ENCODE peak calls at places on chromosomes 2 and 18, in eight cellular contexts. A is fibroblast of lung, K is HCT116, I is adrenal gland, Q is astrocyte of the spinal cord, G is upper lobe of right lung, D is ovary, M is GM23248. Z is an unnamed sample.

GRCh38 chr2:38505779-38506178 is 96.9 kb downstream of the HNRNPLL start:
- DNase-seq in A (peak), K (no peak), I (peak), Q (peak), G (no peak), D (peak), M (peak), Z (peak)

GRCh38 chr2:166230024-166230723 is 102.4 kb upstream of the SCN1A start:
- DNase-seq in A (peak), K (no peak), I (no peak), Q (peak), G (no peak), D (no peak), M (peak), Z (no peak)

GRCh38 chr2:56811401-56811800 is 627.6 kb downstream of the CCDC85A start:
- DNase-seq in A (no peak), K (no peak), I (no peak), Q (no peak), G (no peak), D (no peak), M (no peak), Z (no peak)

GRCh38 chr2:217853301-217853881 is 149.4 kb downstream of the TNS1 start:
- DNase-seq in A (peak), K (no peak), I (no peak), Q (no peak), G (no peak), D (no peak), M (peak), Z (no peak)

GRCh38 chr2:2623939-2624338 is 292.9 kb upstream of the MYT1L start:
- DNase-seq in A (no peak), K (no peak), I (no peak), Q (no peak), G (no peak), D (no peak), M (no peak), Z (no peak)

GRCh38 chr2:1403565-1403964 is 9.7 kb upstream of the TPO start:
- DNase-seq in A (no peak), K (no peak), I (no peak), Q (no peak), G (no peak), D (no peak), M (no peak), Z (no peak)

GRCh38 chr2:160836755-160837154 is 323.5 kb upstream of the TANK start:
- DNase-seq in A (peak), K (no peak), I (no peak), Q (peak), G (no peak), D (no peak), M (peak), Z (no peak)

GRCh38 chr2:85785027-85785822 is 31.4 kb downstream of the ATOH8 start:
- DNase-seq in A (peak), K (no peak), I (no peak), Q (peak), G (peak), D (peak), M (peak), Z (peak)

GRCh38 chr2:64052468-64053241 is 33.4 kb upstream of the VPS54 start:
- DNase-seq in A (no peak), K (no peak), I (no peak), Q (no peak), G (no peak), D (no peak), M (no peak), Z (no peak)

GRCh38 chr2:225495706-225496105 is 96.2 kb downstream of the NYAP2 start:
- DNase-seq in A (no peak), K (no peak), I (no peak), Q (no peak), G (no peak), D (no peak), M (no peak), Z (no peak)

GRCh38 chr2:157447751-157448150 is 3.9 kb upstream of the CYTIP start:
- DNase-seq in A (no peak), K (no peak), I (no peak), Q (no peak), G (no peak), D (no peak), M (no peak), Z (no peak)

GRCh38 chr18:66752733-66753132 is 148.8 kb upstream of the CDH19 start:
- DNase-seq in A (no peak), K (no peak), I (no peak), Q (no peak), G (no peak), D (no peak), M (no peak), Z (no peak)

GRCh38 chr2:215929602-215930335 is 83.6 kb downstream of the MREG start:
- DNase-seq in A (peak), K (no peak), I (no peak), Q (peak), G (no peak), D (no peak), M (peak), Z (peak)

GRCh38 chr2:8399731-8400130 is 282.1 kb upstream of the ID2 start:
- DNase-seq in A (no peak), K (no peak), I (no peak), Q (no peak), G (no peak), D (no peak), M (no peak), Z (no peak)

GRCh38 chr2:37671013-37671815 is at the start of gene CDC42EP3:
- DNase-seq in A (no peak), K (no peak), I (peak), Q (no peak), G (peak), D (peak), M (peak), Z (peak)

GRCh38 chr2:60844105-60844504 is 37.3 kb upstream of the REL start:
- DNase-seq in A (no peak), K (no peak), I (no peak), Q (no peak), G (no peak), D (no peak), M (no peak), Z (no peak)

GRCh38 chr2:158403237-158403636 is 53.3 kb downstream of the CCDC148 start:
- DNase-seq in A (no peak), K (no peak), I (no peak), Q (no peak), G (no peak), D (no peak), M (no peak), Z (no peak)

GRCh38 chr2:158624071-158624470 is 167.3 kb downstream of the PKP4 start:
- DNase-seq in A (no peak), K (no peak), I (no peak), Q (no peak), G (no peak), D (no peak), M (no peak), Z (no peak)

GRCh38 chr18:28175047-28175929 is 1.6 kb downstream of the CDH2 start:
- DNase-seq in A (no peak), K (no peak), I (peak), Q (peak), G (no peak), D (peak), M (peak), Z (no peak)

GRCh38 chr18:13520306-13520705 is 206.1 kb downstream of the FAM210A start:
- DNase-seq in A (no peak), K (no peak), I (peak), Q (no peak), G (no peak), D (no peak), M (no peak), Z (no peak)

GRCh38 chr2:199629301-199629700 is 171.6 kb upstream of the SATB2 start:
- DNase-seq in A (no peak), K (no peak), I (no peak), Q (no peak), G (no peak), D (no peak), M (no peak), Z (no peak)

GRCh38 chr2:232061265-232061664 is 99.8 kb downstream of the DIS3L2 start:
- DNase-seq in A (no peak), K (no peak), I (no peak), Q (no peak), G (no peak), D (no peak), M (no peak), Z (no peak)

GRCh38 chr2:196486145-196486544 is 153.4 kb upstream of the CCDC150 start:
- DNase-seq in A (no peak), K (no peak), I (no peak), Q (peak), G (no peak), D (no peak), M (peak), Z (no peak)

GRCh38 chr18:6486313-6486712 is 71.6 kb upstream of the L3MBTL4 start:
- DNase-seq in A (no peak), K (no peak), I (no peak), Q (no peak), G (no peak), D (no peak), M (no peak), Z (no peak)

GRCh38 chr2:127256381-127256780 is 36.3 kb upstream of the CYP27C1 start:
- DNase-seq in A (no peak), K (no peak), I (no peak), Q (no peak), G (no peak), D (no peak), M (no peak), Z (peak)

GRCh38 chr2:230961091-230961491 is 34.8 kb upstream of the SPATA3 start:
- DNase-seq in A (no peak), K (no peak), I (no peak), Q (peak), G (no peak), D (no peak), M (no peak), Z (no peak)
- H3K4me3 ChIP-seq in A (no peak), K (no peak), I (no peak), Q (no peak), G (no peak), D (no peak), M (no peak), Z (no peak)

GRCh38 chr2:135532581-135532980 is 1.3 kb downstream of the R3HDM1 start:
- DNase-seq in A (peak), K (no peak), I (no peak), Q (no peak), G (no peak), D (no peak), M (peak), Z (no peak)

GRCh38 chr2:135525786-135526185 is 5.2 kb downstream of the ZRANB3 start:
- DNase-seq in A (no peak), K (no peak), I (no peak), Q (no peak), G (no peak), D (no peak), M (no peak), Z (no peak)

GRCh38 chr2:135531231-135532197 is at the start of gene R3HDM1:
- DNase-seq in A (peak), K (peak), I (peak), Q (peak), G (peak), D (peak), M (peak), Z (peak)

GRCh38 chr2:135530313-135531230 is at the start of gene ZRANB3:
- DNase-seq in A (peak), K (peak), I (peak), Q (peak), G (peak), D (peak), M (peak), Z (peak)

DNA sequence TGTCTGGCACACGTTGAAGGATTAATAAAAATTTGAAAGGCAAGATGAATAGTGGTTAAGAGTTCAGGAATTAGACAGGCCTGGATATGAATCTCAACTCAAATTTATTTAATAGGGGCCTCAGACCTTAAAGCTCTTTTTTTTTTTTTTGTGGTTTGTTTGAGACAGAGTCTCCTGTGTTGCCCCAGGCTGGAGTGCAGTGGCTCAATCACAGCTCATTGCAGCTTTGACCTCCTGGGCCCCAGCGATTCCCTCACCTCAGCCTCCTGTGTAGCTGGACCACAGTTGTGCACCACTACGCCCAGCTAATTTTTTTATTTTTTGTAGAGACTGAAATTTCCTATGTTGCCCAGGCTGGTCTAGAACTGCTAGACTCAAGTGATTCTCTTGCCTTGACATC is 3.0 kb downstream of the ZRANB3 start:
- DNase-seq in A (no peak), K (no peak), I (no peak), Q (no peak), G (no peak), D (no peak), M (no peak), Z (no peak)
- H3K4me3 ChIP-seq in A (no peak), K (no peak), I (no peak), Q (no peak), G (no peak), D (no peak), M (no peak), Z (no peak)

DNA sequence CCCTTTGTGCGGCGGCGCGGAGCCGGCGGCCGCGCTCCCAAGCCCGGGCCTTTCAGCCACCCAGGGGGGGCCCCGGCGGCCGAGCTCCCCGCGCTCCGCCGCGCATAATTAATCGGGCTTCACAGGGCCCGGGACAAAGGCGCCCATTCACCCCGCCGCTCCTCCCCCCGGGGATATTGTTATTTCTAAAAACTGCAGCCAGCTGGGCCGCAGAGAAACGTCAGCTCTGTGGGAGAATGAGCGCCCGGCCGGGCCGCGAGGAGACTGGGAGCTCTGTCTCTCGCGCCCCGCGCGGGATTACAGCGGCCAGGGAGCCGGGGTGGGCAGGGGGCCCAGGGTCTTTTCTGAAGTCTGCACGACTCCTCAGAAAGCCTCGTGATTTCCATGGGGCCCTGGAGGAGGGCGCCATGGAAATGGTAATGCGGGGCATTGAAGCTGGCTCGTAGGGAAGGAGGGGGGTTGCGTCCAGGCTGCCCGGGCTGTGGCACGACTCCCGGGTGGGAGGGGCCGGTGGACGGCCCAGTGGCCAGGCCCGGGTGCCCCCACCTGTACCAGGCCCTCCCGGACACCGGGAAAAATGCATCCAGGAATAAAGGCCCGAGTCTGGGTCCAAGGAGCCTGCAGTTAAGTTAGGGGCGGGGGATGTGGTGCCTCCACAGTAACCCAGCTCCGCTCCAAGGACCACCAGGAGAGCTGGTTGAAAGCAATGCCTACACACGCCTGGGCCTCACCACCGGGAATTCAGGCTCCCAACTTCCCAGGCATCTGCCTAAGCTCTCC is 125.3 kb downstream of the ZFP36L2 start:
- DNase-seq in A (peak), K (no peak), I (peak), Q (peak), G (no peak), D (peak), M (peak), Z (no peak)
- H3K4me3 ChIP-seq in A (peak), K (no peak), I (peak), Q (peak), G (peak), D (peak), M (peak), Z (no peak)

GRCh38 chr18:12305930-12306629 is 2.0 kb upstream of the TUBB6 start:
- DNase-seq in A (no peak), K (no peak), I (no peak), Q (no peak), G (no peak), D (peak), M (no peak), Z (no peak)
- H3K4me3 ChIP-seq in A (peak), K (no peak), I (no peak), Q (peak), G (no peak), D (no peak), M (peak), Z (no peak)

GRCh38 chr18:9974279-9974915 is 60.6 kb downstream of the VAPA start:
- DNase-seq in A (peak), K (no peak), I (no peak), Q (no peak), G (no peak), D (no peak), M (no peak), Z (no peak)

GRCh38 chr18:9973461-9973860 is 59.6 kb downstream of the VAPA start:
- DNase-seq in A (no peak), K (no peak), I (no peak), Q (no peak), G (no peak), D (no peak), M (no peak), Z (no peak)

GRCh38 chr18:9968081-9968848 is 54.4 kb downstream of the VAPA start:
- DNase-seq in A (no peak), K (no peak), I (no peak), Q (no peak), G (no peak), D (no peak), M (peak), Z (no peak)

GRCh38 chr18:9969247-9969646 is 55.4 kb downstream of the VAPA start:
- DNase-seq in A (no peak), K (no peak), I (no peak), Q (no peak), G (no peak), D (no peak), M (no peak), Z (peak)

DNA sequence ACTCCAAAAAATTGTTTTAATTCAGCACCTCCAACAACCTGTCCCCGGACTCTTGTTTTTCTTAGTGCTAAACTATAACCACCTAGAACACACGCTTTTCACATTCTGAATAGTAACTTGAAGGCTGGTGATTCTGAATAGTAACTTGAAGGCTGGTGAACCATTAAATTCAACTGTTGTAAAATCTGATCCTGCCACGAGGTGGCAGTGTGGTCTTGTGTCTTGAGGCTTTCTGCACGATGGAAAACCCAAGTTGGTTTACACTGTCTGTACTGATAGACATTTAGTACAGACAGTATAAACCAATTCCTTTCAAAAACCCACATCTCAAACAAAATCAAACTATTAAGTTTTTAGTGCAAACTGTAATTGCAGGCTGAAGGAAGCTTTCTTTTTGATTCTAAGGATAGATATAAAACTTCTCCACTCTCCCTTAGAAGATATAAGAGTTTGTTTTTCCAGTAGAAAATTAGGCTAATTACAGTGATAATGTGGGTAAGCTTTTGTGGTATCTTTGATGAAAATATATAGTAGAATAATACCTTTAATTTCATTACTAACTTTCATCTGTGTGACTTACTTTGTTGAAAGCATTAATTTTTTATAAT is 57.6 kb downstream of the VAPA start:
- DNase-seq in A (peak), K (peak), I (peak), Q (peak), G (no peak), D (peak), M (peak), Z (peak)
- H3K4me3 ChIP-seq in A (no peak), K (no peak), I (no peak), Q (no peak), G (no peak), D (no peak), M (no peak), Z (no peak)

Z was measured in NB4.